ENCODE peak calls at places on chromosomes 7 and 10, in seven cellular contexts. T is HepG2, D is HCT116, Z is Panc1, C is GM12878, A is K562, L is H1. N is an unnamed sample.

GRCh38 chr10:47260505-47261111 is 39.4 kb upstream of the GDF10 start:
- DNase-seq in T (no peak), D (no peak), A (peak), L (no peak), C (no peak), Z (no peak), N (peak)

GRCh38 chr10:22365644-22366565 is 20.6 kb downstream of the SPAG6 start:
- DNase-seq in D (no peak), Z (no peak), A (no peak), T (no peak), C (no peak), L (no peak), N (no peak)

GRCh38 chr10:79070611-79071534 is 2.1 kb downstream of the ZMIZ1 start:
- DNase-seq in Z (no peak), T (peak), A (peak), D (no peak), L (no peak), C (no peak), N (peak)

GRCh38 chr10:109962247-109962646 is 38.9 kb upstream of the XPNPEP1 start:
- DNase-seq in A (no peak), Z (no peak), T (no peak), D (no peak), C (no peak), L (no peak), N (no peak)

GRCh38 chr10:84308481-84309304 is 19.7 kb upstream of the CCSER2 start:
- DNase-seq in A (peak), L (no peak), Z (no peak), C (peak), T (no peak), D (no peak), N (peak)

GRCh38 chr10:127148066-127148932 is 48.1 kb downstream of the INSYN2A start:
- DNase-seq in Z (peak), C (no peak), T (no peak), A (no peak), D (peak), L (no peak), N (no peak)

GRCh38 chr10:90968448-90969086 is 47.7 kb upstream of the ANKRD1 start:
- DNase-seq in L (no peak), T (no peak), Z (no peak), D (no peak), C (no peak), A (no peak), N (peak)

GRCh38 chr7:35849158-35849831 is 48.4 kb downstream of the SEPTIN7 start:
- DNase-seq in L (no peak), A (peak), C (no peak), Z (no peak), T (no peak), D (no peak), N (no peak)

GRCh38 chr10:43193496-43194080 is 55.3 kb downstream of the CSGALNACT2 start:
- DNase-seq in D (no peak), L (no peak), A (no peak), Z (no peak), T (no peak), C (no peak), N (peak)

GRCh38 chr7:64562621-64563275 is at the start of gene ZNF680:
- DNase-seq in A (peak), Z (peak), L (peak), T (peak), C (peak), D (peak), N (peak)

GRCh38 chr7:93958216-93958615 is 36.7 kb downstream of the GNG11 start:
- DNase-seq in A (no peak), L (no peak), D (no peak), Z (no peak), C (no peak), T (no peak), N (no peak)

GRCh38 chr10:74293686-74294365 is 142.8 kb downstream of the ADK start:
- DNase-seq in T (no peak), L (no peak), Z (peak), A (peak), D (no peak), C (no peak), N (no peak)

GRCh38 chr7:113487925-113488731 is 369.8 kb upstream of the SMIM30 start:
- DNase-seq in Z (no peak), A (no peak), D (no peak), T (no peak), L (no peak), C (no peak), N (no peak)

GRCh38 chr10:73848821-73849489 is 25.4 kb downstream of the CAMK2G start:
- DNase-seq in L (peak), Z (peak), C (peak), D (peak), T (peak), A (peak), N (peak)

GRCh38 chr10:118868618-118869017 is 113.8 kb upstream of the CACUL1 start:
- DNase-seq in A (no peak), T (no peak), L (no peak), C (no peak), D (no peak), Z (no peak), N (no peak)

GRCh38 chr10:11553773-11554381 is 57.6 kb downstream of the USP6NL start:
- DNase-seq in D (no peak), C (peak), Z (no peak), T (no peak), L (no peak), A (no peak), N (no peak)

GRCh38 chr10:88216976-88217375 is 353.6 kb downstream of the PTEN start:
- DNase-seq in C (no peak), T (no peak), D (no peak), Z (no peak), L (no peak), A (peak), N (no peak)

GRCh38 chr7:34362621-34363020 is 295.4 kb upstream of the NPSR1 start:
- DNase-seq in C (no peak), A (no peak), D (no peak), L (no peak), T (no peak), Z (no peak), N (no peak)

GRCh38 chr10:63348210-63348850 is 117.4 kb downstream of the JMJD1C start:
- DNase-seq in Z (no peak), T (no peak), A (no peak), D (no peak), C (no peak), L (no peak), N (no peak)

GRCh38 chr7:150961510-150962284 is 16.4 kb downstream of the KCNH2 start:
- DNase-seq in C (no peak), T (no peak), L (no peak), A (peak), Z (no peak), D (no peak), N (peak)

GRCh38 chr10:99895867-99896266 is 113.4 kb downstream of the ABCC2 start:
- DNase-seq in T (no peak), Z (no peak), D (no peak), C (no peak), A (no peak), L (no peak), N (no peak)

GRCh38 chr10:112509558-112510299 is 62.7 kb downstream of the VTI1A start:
- DNase-seq in L (no peak), D (no peak), C (no peak), A (no peak), Z (no peak), T (no peak), N (no peak)
- TF ChIP-seq SIN3A in L (no peak), D (no peak), C (no peak), A (no peak), Z (no peak), T (no peak), N (no peak)

DNA sequence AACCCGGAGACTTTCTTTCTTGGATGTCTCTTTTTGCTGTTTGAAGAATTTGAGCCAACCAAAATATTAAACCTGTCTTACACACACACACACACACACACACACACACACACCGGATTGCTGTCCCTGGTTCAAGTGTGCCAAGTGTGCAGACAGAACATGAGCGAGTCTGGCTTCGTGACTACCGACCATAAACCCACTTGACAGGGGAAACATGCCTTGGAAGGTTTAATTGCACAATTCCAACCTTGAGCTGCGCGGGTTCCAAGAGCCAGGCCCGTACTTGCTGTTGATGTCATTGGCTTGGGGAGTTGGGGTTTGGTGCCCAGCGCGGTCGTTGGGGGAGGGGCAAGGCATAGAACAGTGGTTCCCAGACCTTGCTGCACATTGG is 1.7 kb downstream of the EGFR start:
- DNase-seq in L (no peak), T (no peak), A (no peak), D (no peak), C (no peak), Z (no peak), N (no peak)
- TF ChIP-seq SIN3A in L (no peak), T (no peak), A (no peak), D (no peak), C (no peak), Z (no peak), N (no peak)

DNA sequence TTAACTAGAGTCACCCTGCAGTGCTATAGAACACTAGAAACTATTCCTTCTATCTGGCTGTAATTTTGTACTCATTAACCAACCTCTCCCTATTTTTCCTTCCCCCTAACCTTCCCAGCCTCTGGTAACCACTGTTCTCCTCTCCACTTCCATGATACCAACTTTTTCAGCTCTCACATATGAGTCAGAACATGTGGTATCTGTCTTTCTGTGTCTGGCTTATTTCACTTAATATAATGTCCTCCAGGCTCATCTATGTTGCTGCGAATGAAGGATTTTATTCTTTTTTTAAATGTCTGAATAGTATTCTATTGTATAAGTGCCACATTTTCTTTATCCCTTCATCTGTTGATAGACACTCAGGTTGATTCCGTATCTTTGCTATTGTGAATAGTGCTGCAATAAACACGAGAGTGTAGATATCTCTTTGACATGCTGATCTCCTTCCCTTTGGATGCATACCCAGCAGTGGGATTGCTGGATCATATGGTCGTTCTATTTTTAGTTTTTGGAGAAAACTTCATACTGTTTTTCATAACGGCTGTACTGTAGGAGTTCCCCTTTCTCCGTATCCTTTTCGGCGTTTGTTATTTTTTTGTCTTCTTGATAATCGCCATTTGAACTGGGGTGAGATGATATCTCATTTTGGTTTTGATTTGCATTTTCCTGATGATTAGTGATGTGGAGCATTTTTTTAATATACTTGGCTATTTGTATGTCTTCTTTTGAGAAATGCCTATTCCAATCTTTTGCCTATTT is 101.3 kb downstream of the FAM107B start:
- DNase-seq in T (no peak), L (no peak), Z (no peak), C (no peak), A (no peak), D (no peak), N (peak)
- TF ChIP-seq SIN3A in T (no peak), L (no peak), Z (no peak), C (no peak), A (no peak), D (no peak), N (no peak)

DNA sequence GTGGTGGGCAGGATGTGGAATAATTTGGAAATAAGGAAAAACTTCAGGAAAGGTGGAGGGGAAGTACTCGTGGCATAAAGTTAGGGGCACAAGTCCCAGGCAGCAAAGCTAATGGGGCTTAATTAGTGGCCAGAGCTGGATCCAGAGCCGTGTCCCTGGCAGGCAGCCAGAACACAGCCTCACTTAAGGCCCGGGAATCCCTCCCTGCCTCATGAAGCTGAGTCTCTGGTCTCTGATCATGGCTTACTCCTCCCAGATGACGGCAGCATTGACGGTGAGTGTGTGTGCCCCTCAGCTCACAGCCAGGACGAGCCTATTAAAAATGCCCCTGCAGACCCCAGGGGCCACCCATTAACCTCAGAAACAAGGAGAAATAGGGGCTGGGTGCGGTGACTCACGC is 48.2 kb upstream of the NPTX2 start:
- DNase-seq in T (no peak), D (no peak), A (no peak), L (no peak), Z (no peak), C (no peak), N (peak)
- TF ChIP-seq SIN3A in T (no peak), D (no peak), A (no peak), L (no peak), Z (no peak), C (no peak), N (no peak)

GRCh38 chr7:38451840-38452239 is 178.4 kb upstream of the TARP start:
- DNase-seq in Z (peak), A (peak), D (peak), C (no peak), T (peak), L (no peak), N (peak)
- TF ChIP-seq SIN3A in Z (no peak), A (no peak), D (no peak), C (no peak), T (no peak), L (no peak), N (no peak)

GRCh38 chr7:2227699-2228098 is 5.0 kb downstream of the MAD1L1 start:
- DNase-seq in C (no peak), A (no peak), L (no peak), Z (no peak), T (no peak), D (no peak), N (no peak)

GRCh38 chr7:2230882-2231281 is 1.9 kb downstream of the MAD1L1 start:
- DNase-seq in D (no peak), Z (no peak), A (no peak), T (peak), L (no peak), C (no peak), N (no peak)

GRCh38 chr7:2230226-2230625 is 2.5 kb downstream of the MAD1L1 start:
- DNase-seq in C (no peak), Z (no peak), D (no peak), T (no peak), A (no peak), L (no peak), N (no peak)

GRCh38 chr7:2229467-2229866 is 3.3 kb downstream of the MAD1L1 start:
- DNase-seq in A (no peak), Z (no peak), L (no peak), D (no peak), C (no peak), T (no peak), N (peak)

GRCh38 chr7:2228921-2229320 is 3.8 kb downstream of the MAD1L1 start:
- DNase-seq in Z (no peak), C (no peak), D (no peak), A (no peak), L (no peak), T (no peak), N (peak)
- TF ChIP-seq SIN3A in Z (no peak), C (no peak), D (no peak), A (no peak), L (no peak), T (no peak), N (no peak)

GRCh38 chr10:131902691-131903090 is 1.9 kb downstream of the PPP2R2D start:
- DNase-seq in Z (no peak), C (no peak), T (no peak), L (no peak), A (no peak), D (no peak), N (no peak)
- TF ChIP-seq SIN3A in Z (no peak), C (no peak), T (no peak), L (no peak), A (no peak), D (no peak), N (no peak)

DNA sequence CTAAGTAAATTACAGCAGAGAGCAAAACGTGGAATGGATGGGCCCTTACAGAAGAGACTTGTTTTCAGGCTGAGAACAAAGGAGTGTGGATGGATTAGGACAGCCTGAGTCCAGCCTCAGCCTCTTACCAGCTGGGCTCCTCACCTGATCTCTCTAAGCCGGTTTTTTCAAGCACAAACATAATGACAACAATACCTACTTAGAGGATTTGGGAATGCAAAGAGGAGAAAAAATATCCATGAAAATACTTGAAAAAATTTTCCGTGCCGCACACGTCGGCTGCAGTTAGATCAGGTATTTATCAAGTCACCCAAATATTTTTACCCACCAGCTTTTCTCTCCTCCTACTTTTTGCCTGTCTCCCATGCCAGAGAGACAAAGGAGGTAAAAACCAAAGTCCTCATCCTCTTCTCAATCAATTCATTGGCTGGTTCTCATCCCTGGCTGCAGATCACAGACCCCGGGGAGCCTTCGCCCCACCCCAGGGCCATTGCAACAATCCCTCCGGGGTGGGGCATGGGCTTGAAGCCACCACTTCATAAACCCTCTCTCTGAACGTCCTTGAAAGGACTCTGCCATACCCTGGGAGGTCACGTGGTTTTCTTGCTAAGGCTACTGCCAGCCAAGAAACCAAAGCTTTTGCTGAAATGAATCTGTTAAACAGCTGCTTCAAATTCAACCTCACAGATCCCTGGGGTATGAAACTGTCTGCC is 29.7 kb upstream of the GTF2I start:
- DNase-seq in Z (no peak), C (no peak), L (no peak), D (no peak), A (no peak), T (peak), N (peak)
- TF ChIP-seq SIN3A in Z (no peak), C (no peak), L (no peak), D (no peak), A (no peak), T (no peak), N (no peak)

GRCh38 chr7:68434857-68435256 is 1163.4 kb upstream of the AUTS2 start:
- DNase-seq in Z (no peak), D (no peak), A (no peak), L (no peak), C (no peak), T (no peak), N (no peak)
- TF ChIP-seq SIN3A in Z (no peak), D (no peak), A (no peak), L (no peak), C (no peak), T (no peak), N (no peak)